ENCODE peak calls at places on chromosomes 16 and 17, in nine cellular contexts. One of them, this sample, is unnamed.

GRCh38 chr17:48541574-48542113 is 3.3 kb downstream of the HOXB2 start:
- DNase-seq in lung: no peak
- DNase-seq in AG04450: no peak
- DNase-seq in omental fat pad: no peak
- DNase-seq in heart left ventricle: peak
- DNase-seq in cardiac muscle cell: peak
- DNase-seq in lower leg skin: peak
- DNase-seq in mammary epithelial cell: peak
- DNase-seq in HFF-Myc: no peak
- DNase-seq in this sample: no peak

GRCh38 chr16:55330726-55331647 is 7.0 kb downstream of the IRX6 start:
- DNase-seq in mammary epithelial cell: no peak
- DNase-seq in lung: no peak
- DNase-seq in cardiac muscle cell: peak
- DNase-seq in HFF-Myc: no peak
- DNase-seq in lower leg skin: no peak
- DNase-seq in heart left ventricle: no peak
- DNase-seq in omental fat pad: no peak
- DNase-seq in AG04450: no peak
- DNase-seq in this sample: no peak

GRCh38 chr17:37490638-37491614 is 1.2 kb downstream of the DUSP14 start:
- DNase-seq in omental fat pad: no peak
- DNase-seq in heart left ventricle: no peak
- DNase-seq in cardiac muscle cell: peak
- DNase-seq in HFF-Myc: peak
- DNase-seq in AG04450: no peak
- DNase-seq in mammary epithelial cell: peak
- DNase-seq in lung: no peak
- DNase-seq in lower leg skin: peak
- DNase-seq in this sample: peak

GRCh38 chr16:29806096-29806579 is at the start of gene MAZ:
- DNase-seq in omental fat pad: no peak
- DNase-seq in heart left ventricle: no peak
- DNase-seq in mammary epithelial cell: no peak
- DNase-seq in HFF-Myc: no peak
- DNase-seq in cardiac muscle cell: no peak
- DNase-seq in AG04450: peak
- DNase-seq in lower leg skin: no peak
- DNase-seq in lung: no peak
- DNase-seq in this sample: no peak

GRCh38 chr16:69204106-69204655 is 17.2 kb downstream of the SNTB2 start:
- DNase-seq in lung: no peak
- DNase-seq in heart left ventricle: no peak
- DNase-seq in mammary epithelial cell: no peak
- DNase-seq in omental fat pad: no peak
- DNase-seq in cardiac muscle cell: no peak
- DNase-seq in HFF-Myc: no peak
- DNase-seq in AG04450: no peak
- DNase-seq in lower leg skin: no peak
- DNase-seq in this sample: no peak

GRCh38 chr17:17511293-17511741 is 15.1 kb upstream of the RASD1 start:
- DNase-seq in omental fat pad: no peak
- DNase-seq in AG04450: no peak
- DNase-seq in heart left ventricle: peak
- DNase-seq in cardiac muscle cell: no peak
- DNase-seq in mammary epithelial cell: no peak
- DNase-seq in HFF-Myc: no peak
- DNase-seq in lung: no peak
- DNase-seq in lower leg skin: no peak
- DNase-seq in this sample: no peak

GRCh38 chr16:65521685-65522338 is 399.9 kb upstream of the CDH11 start:
- DNase-seq in mammary epithelial cell: no peak
- DNase-seq in lung: no peak
- DNase-seq in lower leg skin: no peak
- DNase-seq in AG04450: no peak
- DNase-seq in cardiac muscle cell: no peak
- DNase-seq in HFF-Myc: no peak
- DNase-seq in omental fat pad: no peak
- DNase-seq in heart left ventricle: no peak
- DNase-seq in this sample: no peak

GRCh38 chr16:22008215-22009142 is 568 bp downstream of the MOSMO start:
- DNase-seq in cardiac muscle cell: peak
- DNase-seq in lung: no peak
- DNase-seq in omental fat pad: no peak
- DNase-seq in heart left ventricle: peak
- DNase-seq in lower leg skin: no peak
- DNase-seq in AG04450: no peak
- DNase-seq in mammary epithelial cell: no peak
- DNase-seq in HFF-Myc: no peak
- DNase-seq in this sample: no peak

GRCh38 chr16:70594569-70594968 is 51.8 kb upstream of the IL34 start:
- DNase-seq in cardiac muscle cell: no peak
- DNase-seq in lower leg skin: peak
- DNase-seq in omental fat pad: no peak
- DNase-seq in heart left ventricle: peak
- DNase-seq in lung: peak
- DNase-seq in AG04450: no peak
- DNase-seq in HFF-Myc: no peak
- DNase-seq in mammary epithelial cell: peak
- DNase-seq in this sample: peak

GRCh38 chr16:28572659-28573510 is 19.2 kb downstream of the SGF29 start:
- DNase-seq in lower leg skin: no peak
- DNase-seq in mammary epithelial cell: no peak
- DNase-seq in lung: no peak
- DNase-seq in heart left ventricle: no peak
- DNase-seq in omental fat pad: no peak
- DNase-seq in AG04450: no peak
- DNase-seq in HFF-Myc: no peak
- DNase-seq in cardiac muscle cell: peak
- DNase-seq in this sample: no peak

GRCh38 chr16:28573738-28574718 is 20.3 kb downstream of the SGF29 start:
- DNase-seq in heart left ventricle: no peak
- DNase-seq in AG04450: no peak
- DNase-seq in HFF-Myc: no peak
- DNase-seq in omental fat pad: no peak
- DNase-seq in cardiac muscle cell: no peak
- DNase-seq in lower leg skin: no peak
- DNase-seq in mammary epithelial cell: no peak
- DNase-seq in lung: no peak
- DNase-seq in this sample: no peak

GRCh38 chr16:28567292-28567691 is 13.6 kb downstream of the SGF29 start:
- DNase-seq in lung: no peak
- DNase-seq in heart left ventricle: no peak
- DNase-seq in mammary epithelial cell: no peak
- DNase-seq in lower leg skin: no peak
- DNase-seq in cardiac muscle cell: no peak
- DNase-seq in HFF-Myc: no peak
- DNase-seq in omental fat pad: no peak
- DNase-seq in AG04450: no peak
- DNase-seq in this sample: no peak

GRCh38 chr16:28569011-28569410 is 15.3 kb downstream of the SGF29 start:
- DNase-seq in AG04450: peak
- DNase-seq in HFF-Myc: no peak
- DNase-seq in omental fat pad: no peak
- DNase-seq in lower leg skin: no peak
- DNase-seq in mammary epithelial cell: no peak
- DNase-seq in lung: no peak
- DNase-seq in heart left ventricle: no peak
- DNase-seq in cardiac muscle cell: no peak
- DNase-seq in this sample: no peak

DNA sequence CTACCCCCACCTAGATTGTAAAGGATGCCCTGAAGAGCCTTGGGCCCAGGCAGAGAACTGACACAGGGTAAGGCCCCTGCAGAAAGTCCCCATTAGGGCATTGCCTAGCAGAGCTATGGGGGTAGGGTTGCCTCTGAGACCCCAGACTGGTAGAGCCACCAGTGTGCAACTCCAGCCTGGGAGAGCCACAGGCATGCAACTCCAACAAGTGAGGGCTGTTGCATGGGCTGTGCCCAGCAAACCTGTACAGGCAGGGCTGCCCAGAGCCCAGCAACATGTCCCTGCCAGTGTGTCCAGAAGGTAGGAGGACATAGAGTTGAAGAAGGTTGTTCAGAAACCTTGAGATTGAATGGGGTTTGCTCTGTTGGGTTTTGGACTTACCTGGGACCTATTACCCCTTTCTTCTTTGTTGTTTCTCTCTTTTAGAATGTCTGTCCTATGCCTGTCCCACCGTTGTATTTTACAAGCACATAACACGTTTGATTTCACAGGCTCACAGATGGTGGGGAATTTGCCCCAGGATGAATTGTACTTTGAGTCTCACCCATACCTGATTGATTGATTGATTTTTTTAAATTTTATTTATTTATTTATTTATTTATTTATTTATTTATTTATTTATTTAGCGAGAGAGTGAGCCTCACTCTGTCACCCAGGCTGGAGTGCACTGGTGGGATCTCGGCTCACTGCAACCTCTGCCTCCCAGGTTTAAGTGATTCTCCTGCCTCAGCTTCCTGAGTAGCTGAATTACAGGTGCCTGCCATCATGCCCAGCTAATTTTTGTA is 16.4 kb downstream of the SGF29 start:
- DNase-seq in HFF-Myc: no peak
- DNase-seq in mammary epithelial cell: no peak
- DNase-seq in lung: no peak
- DNase-seq in heart left ventricle: no peak
- DNase-seq in omental fat pad: no peak
- DNase-seq in AG04450: no peak
- DNase-seq in cardiac muscle cell: no peak
- DNase-seq in lower leg skin: no peak
- DNase-seq in this sample: no peak
- TF ChIP-seq CTCF in HFF-Myc: no peak
- TF ChIP-seq CTCF in mammary epithelial cell: no peak
- TF ChIP-seq CTCF in lung: no peak
- TF ChIP-seq CTCF in heart left ventricle: no peak
- TF ChIP-seq CTCF in omental fat pad: no peak
- TF ChIP-seq CTCF in AG04450: no peak
- TF ChIP-seq CTCF in cardiac muscle cell: no peak
- TF ChIP-seq CTCF in lower leg skin: no peak
- TF ChIP-seq CTCF in this sample: no peak

DNA sequence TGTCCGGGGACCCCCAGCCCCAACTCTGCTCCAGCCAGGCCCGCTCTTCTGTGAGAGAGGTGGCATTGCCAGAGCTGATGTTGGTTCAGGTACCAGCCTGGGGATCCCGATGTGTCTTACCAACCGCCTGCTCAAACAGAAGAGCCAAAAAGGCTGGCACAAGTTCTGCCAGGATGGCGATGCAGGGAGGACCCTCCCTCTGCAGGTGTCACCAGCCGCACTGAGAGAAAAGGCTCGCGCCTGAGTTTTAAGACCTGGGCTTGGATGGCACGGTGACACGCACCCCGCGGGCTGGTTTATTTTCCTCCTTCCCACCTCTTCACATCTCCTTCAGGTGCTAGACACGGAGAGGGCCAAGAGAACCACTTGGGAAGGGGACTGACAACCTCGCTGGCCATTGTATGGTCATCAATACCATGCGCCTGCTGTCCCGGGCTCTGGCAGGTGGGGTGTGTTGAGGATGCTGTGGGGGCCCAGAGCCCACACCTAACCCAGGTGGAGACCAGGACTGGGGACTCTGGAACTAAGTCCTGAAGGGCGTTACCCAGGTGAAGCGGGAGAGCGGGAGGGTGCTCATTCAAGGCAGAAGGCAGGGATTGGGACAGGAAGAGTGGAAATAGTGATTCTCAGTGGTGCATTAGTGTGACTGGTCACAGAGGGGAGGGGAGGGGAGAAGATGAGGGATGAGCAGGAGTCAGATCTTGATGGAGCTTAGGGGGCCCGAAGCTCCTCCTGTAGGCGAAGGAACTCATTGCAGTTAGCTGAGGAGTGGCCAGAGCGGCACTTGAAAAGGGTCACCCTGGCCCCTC is 16.3 kb downstream of the FOXJ1 start:
- DNase-seq in lower leg skin: no peak
- DNase-seq in omental fat pad: no peak
- DNase-seq in HFF-Myc: no peak
- DNase-seq in AG04450: no peak
- DNase-seq in mammary epithelial cell: no peak
- DNase-seq in cardiac muscle cell: no peak
- DNase-seq in heart left ventricle: peak
- DNase-seq in lung: no peak
- DNase-seq in this sample: no peak
- TF ChIP-seq CTCF in lower leg skin: no peak
- TF ChIP-seq CTCF in omental fat pad: no peak
- TF ChIP-seq CTCF in HFF-Myc: peak
- TF ChIP-seq CTCF in AG04450: peak
- TF ChIP-seq CTCF in mammary epithelial cell: no peak
- TF ChIP-seq CTCF in cardiac muscle cell: peak
- TF ChIP-seq CTCF in heart left ventricle: no peak
- TF ChIP-seq CTCF in lung: no peak
- TF ChIP-seq CTCF in this sample: no peak

DNA sequence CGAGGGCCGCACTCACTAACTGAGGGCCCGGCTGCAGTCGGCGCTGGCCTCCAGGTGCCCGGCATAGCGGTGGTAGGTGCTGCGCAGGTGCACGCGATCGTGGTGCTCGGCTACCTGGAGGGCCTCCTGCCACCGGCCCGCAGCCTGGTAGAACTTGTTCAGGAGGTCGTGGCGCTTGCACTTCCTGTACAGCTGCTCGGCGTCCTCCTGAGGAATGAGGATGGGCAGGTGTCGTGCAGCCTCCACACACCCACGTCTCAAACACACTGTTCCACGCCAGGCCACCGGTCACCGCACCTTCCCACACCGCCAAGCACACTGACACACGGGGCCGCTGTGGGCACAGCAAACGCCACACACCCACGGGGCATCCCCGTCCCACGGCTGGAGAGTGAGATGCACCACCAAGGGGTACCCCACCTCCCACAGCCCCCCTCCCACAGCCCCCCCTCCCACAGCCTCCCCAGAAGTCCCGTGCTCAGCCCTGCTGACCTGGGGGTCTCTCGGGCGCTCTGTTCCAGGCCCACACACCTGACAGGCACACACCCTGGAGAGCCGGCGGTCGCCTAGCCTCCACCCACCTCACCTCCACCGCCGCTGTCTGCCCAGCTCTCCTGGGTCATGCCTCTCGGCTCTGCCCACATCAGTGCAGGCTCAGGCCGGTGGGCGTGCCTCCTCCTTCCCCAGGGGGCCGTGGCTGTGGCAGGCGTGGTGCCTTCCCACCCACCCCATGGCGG is 7.4 kb upstream of the TMEM204 start:
- DNase-seq in heart left ventricle: no peak
- DNase-seq in mammary epithelial cell: no peak
- DNase-seq in HFF-Myc: no peak
- DNase-seq in lung: no peak
- DNase-seq in omental fat pad: no peak
- DNase-seq in AG04450: no peak
- DNase-seq in lower leg skin: no peak
- DNase-seq in cardiac muscle cell: no peak
- DNase-seq in this sample: no peak
- TF ChIP-seq CTCF in heart left ventricle: no peak
- TF ChIP-seq CTCF in mammary epithelial cell: no peak
- TF ChIP-seq CTCF in HFF-Myc: no peak
- TF ChIP-seq CTCF in lung: no peak
- TF ChIP-seq CTCF in omental fat pad: no peak
- TF ChIP-seq CTCF in AG04450: no peak
- TF ChIP-seq CTCF in lower leg skin: no peak
- TF ChIP-seq CTCF in cardiac muscle cell: no peak
- TF ChIP-seq CTCF in this sample: no peak

DNA sequence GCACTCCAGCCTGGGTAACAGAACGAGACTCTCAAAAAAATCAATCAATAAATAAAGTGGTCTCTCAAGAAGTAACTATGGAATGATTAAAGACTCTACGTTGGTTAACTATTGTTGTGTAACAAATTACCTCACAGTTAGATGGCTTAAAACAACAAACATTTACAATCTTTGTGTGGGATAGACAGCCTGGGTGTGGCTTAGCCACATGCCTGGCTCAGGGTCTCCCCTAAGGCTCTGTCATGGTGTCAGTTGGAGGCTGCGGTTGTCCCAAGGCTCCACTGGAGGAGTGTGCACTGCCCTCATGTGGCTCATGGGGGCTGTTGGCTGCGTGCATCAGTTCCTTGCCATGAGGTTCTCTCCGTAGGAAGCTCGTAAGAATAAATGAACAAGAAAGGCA is 294.5 kb downstream of the SNX29 start:
- DNase-seq in HFF-Myc: peak
- DNase-seq in heart left ventricle: no peak
- DNase-seq in lung: no peak
- DNase-seq in lower leg skin: no peak
- DNase-seq in AG04450: no peak
- DNase-seq in omental fat pad: no peak
- DNase-seq in mammary epithelial cell: peak
- DNase-seq in cardiac muscle cell: no peak
- DNase-seq in this sample: peak
- TF ChIP-seq CTCF in HFF-Myc: peak
- TF ChIP-seq CTCF in heart left ventricle: no peak
- TF ChIP-seq CTCF in lung: no peak
- TF ChIP-seq CTCF in lower leg skin: no peak
- TF ChIP-seq CTCF in AG04450: peak
- TF ChIP-seq CTCF in omental fat pad: no peak
- TF ChIP-seq CTCF in mammary epithelial cell: no peak
- TF ChIP-seq CTCF in cardiac muscle cell: peak
- TF ChIP-seq CTCF in this sample: no peak